ENCODE peak calls at places on chromosome 7, in nine cellular contexts. B, W, Y, D, Q, P, R, L and S are unnamed samples.

GRCh38 chr7:102450242-102450641 is 14.4 kb downstream of the ALKBH4 start:
- DNase-seq in D (no peak), Q (no peak), R (peak; percentile 69), L (no peak), B (no peak), P (no peak), W (no peak), Y (no peak), S (peak; percentile 23)

GRCh38 chr7:4764402-4765007 is 10.9 kb upstream of the AP5Z1 start:
- DNase-seq in W (no peak), P (no peak), Q (no peak), D (no peak), B (no peak), Y (no peak), R (no peak), L (no peak), S (no peak)

GRCh38 chr7:1425292-1426136 is 33.8 kb downstream of the MICALL2 start:
- DNase-seq in W (no peak), B (no peak), L (no peak), Q (peak; percentile 64), R (no peak), D (no peak), Y (no peak), P (no peak), S (no peak)

GRCh38 chr7:53397911-53398310 is 362.5 kb downstream of the POM121L12 start:
- DNase-seq in Y (no peak), P (no peak), R (no peak), B (no peak), D (no peak), L (no peak), Q (no peak), W (no peak), S (no peak)

GRCh38 chr7:117020605-117021002 is 67.3 kb downstream of the ST7 start:
- DNase-seq in R (no peak), W (no peak), Q (no peak), D (no peak), P (no peak), Y (no peak), L (no peak), B (peak; percentile 3), S (no peak)

GRCh38 chr7:89780291-89780690 is 374.0 kb upstream of the STEAP1 start:
- DNase-seq in R (no peak), P (no peak), D (no peak), Q (no peak), W (no peak), L (no peak), B (no peak), Y (no peak), S (no peak)

GRCh38 chr7:104241581-104241980 is 33.8 kb upstream of the ORC5 start:
- DNase-seq in L (no peak), B (no peak), D (no peak), R (no peak), Y (no peak), W (no peak), Q (no peak), P (no peak), S (no peak)

GRCh38 chr7:100489121-100489520 is 5.4 kb downstream of the NYAP1 start:
- DNase-seq in P (no peak), B (no peak), Y (no peak), L (no peak), Q (no peak), D (no peak), R (no peak), W (no peak), S (no peak)

GRCh38 chr7:20307901-20308300 is 22.8 kb upstream of the ITGB8 start:
- DNase-seq in B (no peak), L (no peak), W (no peak), Y (no peak), R (no peak), P (no peak), Q (no peak), D (no peak), S (no peak)

GRCh38 chr7:88344956-88345832 is 38.5 kb upstream of the STEAP4 start:
- DNase-seq in W (peak; percentile 9), Q (peak; percentile 5), Y (peak; percentile 28), D (peak; percentile 30), R (peak; percentile 35), L (peak; percentile 45), B (peak; percentile 1), P (peak; percentile 80), S (peak; percentile 51)
- TF ChIP-seq CTCF in W (peak; percentile 80), Q (peak; percentile 42), Y (peak; percentile 83), D (peak; percentile 58), R (peak; percentile 51), L (peak; percentile 58), B (peak; percentile 39), P (peak; percentile 53), S (peak; percentile 66)

DNA sequence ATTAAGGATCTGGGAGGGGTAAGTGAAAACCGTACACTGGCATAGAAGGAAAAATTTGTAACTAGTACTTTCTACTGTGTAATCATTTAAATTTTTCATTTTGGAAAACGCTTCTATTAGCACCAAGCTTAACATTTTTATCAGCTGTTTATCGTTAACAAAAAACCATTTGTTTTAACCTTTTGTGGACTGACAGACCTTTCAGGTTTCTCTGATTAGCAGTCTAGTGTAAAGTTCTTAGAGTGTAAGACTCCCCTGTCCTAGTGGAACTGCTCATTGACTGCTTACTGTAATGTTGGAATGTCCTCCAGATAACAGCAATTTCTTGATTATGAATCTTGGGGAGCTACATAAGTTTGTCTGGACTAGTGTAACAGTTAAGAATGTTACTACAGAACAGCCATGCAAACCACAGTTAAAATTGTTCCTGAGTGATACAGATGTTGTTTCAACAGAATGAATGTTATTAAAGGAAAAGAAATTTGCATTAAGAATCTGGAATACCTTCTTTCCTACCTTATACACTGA is 2.0 kb downstream of the DBF4 start:
- DNase-seq in R (no peak), Y (no peak), B (peak; percentile 36), P (no peak), W (no peak), D (peak; percentile 26), Q (no peak), L (peak; percentile 29), S (no peak)
- H3K4me3 ChIP-seq in R (peak overlapping the region; percentile 100), Y (peak overlapping the region; percentile 85), B (no peak overlapping the region), P (no peak overlapping the region), W (peak overlapping the region; percentile 56), D (peak overlapping the region; percentile 81), Q (peak overlapping the region; percentile 94), L (no peak overlapping the region), S (peak overlapping the region; percentile 79)

GRCh38 chr7:155358066-155358947 is 60.6 kb downstream of the INSIG1 start:
- DNase-seq in L (no peak), R (no peak), Q (no peak), B (no peak), D (no peak), Y (no peak), W (no peak), P (peak; percentile 60), S (no peak)

GRCh38 chr7:155355176-155355575 is 57.5 kb downstream of the INSIG1 start:
- DNase-seq in L (no peak), P (peak; percentile 38), W (no peak), Q (no peak), Y (no peak), D (no peak), B (no peak), R (no peak), S (no peak)

GRCh38 chr7:155355745-155356144 is 58.1 kb downstream of the INSIG1 start:
- DNase-seq in P (peak; percentile 34), Q (no peak), Y (no peak), R (no peak), L (no peak), B (no peak), D (no peak), W (no peak), S (no peak)

GRCh38 chr7:155357573-155358041 is 59.9 kb downstream of the INSIG1 start:
- DNase-seq in R (no peak), D (peak; percentile 72), W (no peak), Y (no peak), P (peak; percentile 56), L (peak; percentile 62), B (peak; percentile 68), Q (no peak), S (no peak)

DNA sequence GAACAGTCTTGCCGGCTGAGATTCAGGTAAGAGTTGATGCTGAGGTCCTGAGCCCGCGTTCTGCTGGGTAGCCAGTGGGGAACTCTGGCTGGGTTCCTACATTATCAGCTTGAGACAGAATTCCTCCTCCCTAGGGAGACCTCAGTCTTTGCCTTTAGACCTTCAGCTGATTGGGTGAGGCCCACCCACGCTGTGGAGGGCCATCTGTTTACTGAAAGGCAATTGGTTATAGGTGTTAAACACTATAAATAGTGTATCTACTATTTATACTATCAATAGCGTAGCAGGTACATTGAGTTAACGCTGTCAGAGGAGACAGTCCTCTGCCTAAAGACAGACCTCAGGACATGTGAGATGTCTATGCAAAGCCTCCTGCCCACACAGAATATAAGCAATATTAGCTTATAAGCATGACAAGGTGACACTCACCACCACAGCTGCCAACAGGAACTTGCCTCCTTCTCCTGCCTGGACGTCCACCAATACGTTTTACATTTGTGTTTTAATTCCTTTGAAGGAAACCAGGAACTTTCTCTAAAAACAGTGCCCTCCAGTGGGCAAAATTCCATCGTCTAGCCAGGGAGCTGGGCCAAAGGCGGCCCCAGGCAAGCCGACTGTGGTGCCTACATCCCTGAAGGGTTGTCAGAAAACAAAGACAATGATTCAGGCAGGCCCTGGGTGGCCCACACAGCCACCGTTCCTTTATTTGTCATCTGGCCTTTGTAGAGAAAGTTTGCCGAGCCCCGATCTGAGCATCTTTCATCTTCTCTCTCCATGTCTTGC is 58.8 kb downstream of the INSIG1 start:
- DNase-seq in Q (peak; percentile 43), R (no peak), B (no peak), P (peak; percentile 10), L (no peak), D (no peak), Y (peak; percentile 18), W (no peak), S (peak; percentile 17)
- TF ChIP-seq CTCF in Q (peak; percentile 58), R (peak; percentile 13), B (peak; percentile 20), P (peak; percentile 23), L (no peak), D (peak; percentile 20), Y (peak; percentile 63), W (peak; percentile 58), S (peak; percentile 13)

GRCh38 chr7:132804849-132805485 is 228.7 kb upstream of the PLXNA4 start:
- DNase-seq in D (no peak), Y (no peak), Q (no peak), B (no peak), R (no peak), P (no peak), L (no peak), W (no peak), S (no peak)

GRCh38 chr7:132805766-132806165 is 229.5 kb upstream of the PLXNA4 start:
- DNase-seq in L (no peak), W (no peak), P (no peak), Y (no peak), D (no peak), B (no peak), R (no peak), Q (no peak), S (no peak)

DNA sequence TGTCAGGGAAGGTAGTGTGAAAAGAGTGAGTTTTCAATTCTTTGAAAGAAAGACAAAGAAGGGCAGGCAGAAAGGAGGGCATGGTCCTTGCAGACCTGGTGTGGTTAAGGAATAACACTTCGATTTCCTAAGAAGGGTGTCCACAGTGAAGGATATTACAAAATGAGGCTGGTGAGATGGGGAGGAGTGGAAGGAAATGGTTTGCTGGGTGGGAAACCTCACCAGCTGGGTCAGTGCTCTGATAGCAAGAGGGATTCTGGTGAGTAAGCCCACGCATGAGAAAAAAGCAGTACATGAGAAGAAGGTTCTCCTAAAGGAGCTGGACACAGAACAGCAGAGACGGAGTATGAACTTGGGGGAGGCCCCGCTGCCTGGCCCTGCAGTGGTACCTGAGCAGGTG is 230.6 kb upstream of the PLXNA4 start:
- DNase-seq in Y (no peak), P (no peak), B (no peak), L (no peak), R (no peak), D (no peak), W (no peak), Q (no peak), S (no peak)
- H3K4me3 ChIP-seq in Y (no peak overlapping the region), P (no peak overlapping the region), B (no peak overlapping the region), L (no peak overlapping the region), R (no peak overlapping the region), D (no peak overlapping the region), W (no peak overlapping the region), Q (no peak overlapping the region), S (no peak overlapping the region)